ENCODE peak calls at places on chromosomes 4 and X, in four cellular contexts. G, L, D and K are unnamed samples.

GRCh38 chrX:138791551-138791950 is 80.0 kb upstream of the FGF13 start:
- DNase-seq in D (no peak), L (no peak), G (no peak), K (no peak)

GRCh38 chr4:38292529-38292928 is 332.3 kb downstream of the PTTG2 start:
- DNase-seq in G (no peak), D (no peak), L (no peak), K (no peak)

GRCh38 chr4:65599335-65599734 is 71.0 kb downstream of the EPHA5 start:
- DNase-seq in G (peak), D (no peak), L (no peak), K (no peak)

GRCh38 chr4:123874044-123874443 is 477.4 kb downstream of the SPRY1 start:
- DNase-seq in L (no peak), D (no peak), G (no peak), K (no peak)

GRCh38 chr4:127616898-127617297 is 15.9 kb upstream of the INTU start:
- DNase-seq in D (no peak), L (no peak), G (no peak), K (no peak)

GRCh38 chrX:29090811-29091210 is 503.6 kb downstream of the IL1RAPL1 start:
- DNase-seq in G (peak), D (no peak), L (no peak), K (peak)

GRCh38 chrX:112761239-112762207 is 79.1 kb downstream of the AMOT start:
- DNase-seq in G (no peak), L (no peak), D (no peak), K (no peak)

GRCh38 chr4:124322234-124322831 is 390.2 kb downstream of the ANKRD50 start:
- DNase-seq in G (peak), L (no peak), D (no peak), K (peak)

GRCh38 chr4:183171484-183172267 is 72.6 kb downstream of the WWC2 start:
- DNase-seq in G (peak), D (no peak), L (no peak), K (no peak)

GRCh38 chr4:124044867-124045266 is 648.3 kb downstream of the SPRY1 start:
- DNase-seq in G (no peak), D (no peak), L (no peak), K (no peak)

GRCh38 chr4:24471623-24472510 is 112.5 kb downstream of the DHX15 start:
- DNase-seq in L (no peak), G (no peak), D (peak), K (peak)

GRCh38 chr4:77465271-77465670 is 140.3 kb upstream of the CXCL13 start:
- DNase-seq in L (no peak), D (peak), G (no peak), K (peak)

GRCh38 chr4:20015825-20016224 is 235.9 kb upstream of the SLIT2 start:
- DNase-seq in L (no peak), D (no peak), G (peak), K (no peak)

GRCh38 chr4:147057631-147057980 is 111.9 kb upstream of the TTC29 start:
- DNase-seq in D (no peak), G (peak), L (no peak), K (no peak)

DNA sequence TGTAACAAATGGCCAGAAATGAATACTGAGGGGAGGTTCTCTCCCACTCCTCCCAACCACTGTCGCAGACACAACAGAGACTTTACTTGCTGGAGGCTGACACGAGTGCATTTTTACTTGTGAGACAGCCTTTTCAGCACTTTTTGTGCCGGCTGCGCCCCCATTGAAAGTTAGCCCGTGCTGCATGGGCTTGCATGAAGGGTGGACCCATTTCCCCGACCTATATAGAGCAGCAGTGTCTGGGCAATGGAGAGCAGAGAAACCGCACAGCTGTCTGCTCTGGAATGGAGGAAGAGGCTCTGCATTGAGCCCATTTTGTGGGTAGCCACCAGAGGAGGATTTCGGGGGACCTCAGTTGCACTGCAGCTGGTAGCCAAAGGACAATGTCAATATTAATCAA is 208.8 kb downstream of the UGT8 start:
- DNase-seq in L (no peak), G (no peak), D (no peak), K (no peak)
- H3K56ac ChIP-seq in L (no peak), G (no peak), D (no peak), K (no peak)

GRCh38 chrX:72105436-72105835 is 26.3 kb downstream of the RTL5 start:
- DNase-seq in G (no peak), L (no peak), D (no peak), K (no peak)
- H3K56ac ChIP-seq in G (no peak), L (no peak), D (no peak), K (no peak)

GRCh38 chr4:150173854-150174398 is 95.7 kb downstream of the DCLK2 start:
- DNase-seq in L (no peak), G (no peak), D (no peak), K (no peak)
- H3K56ac ChIP-seq in L (no peak), G (no peak), D (no peak), K (no peak)

GRCh38 chrX:34656467-34656841 is 631 bp downstream of the TMEM47 start:
- DNase-seq in D (peak), L (no peak), G (no peak), K (peak)
- H3K56ac ChIP-seq in D (no peak), L (no peak), G (no peak), K (peak)

GRCh38 chr4:174919886-174920423 is 1.8 kb downstream of the ADAM29 start:
- DNase-seq in L (no peak), D (no peak), G (no peak), K (no peak)
- H3K56ac ChIP-seq in L (no peak), D (no peak), G (no peak), K (no peak)

GRCh38 chr4:159071178-159071968 is 31.5 kb upstream of the RAPGEF2 start:
- DNase-seq in L (peak), D (peak), G (peak), K (peak)

GRCh38 chr4:159071969-159072765 is 30.7 kb upstream of the RAPGEF2 start:
- DNase-seq in G (peak), D (no peak), L (no peak), K (no peak)

GRCh38 chr4:159070742-159071141 is 32.1 kb upstream of the RAPGEF2 start:
- DNase-seq in L (no peak), G (peak), D (no peak), K (no peak)

GRCh38 chr4:159077702-159078495 is 25.0 kb upstream of the RAPGEF2 start:
- DNase-seq in G (peak), D (no peak), L (no peak), K (no peak)

DNA sequence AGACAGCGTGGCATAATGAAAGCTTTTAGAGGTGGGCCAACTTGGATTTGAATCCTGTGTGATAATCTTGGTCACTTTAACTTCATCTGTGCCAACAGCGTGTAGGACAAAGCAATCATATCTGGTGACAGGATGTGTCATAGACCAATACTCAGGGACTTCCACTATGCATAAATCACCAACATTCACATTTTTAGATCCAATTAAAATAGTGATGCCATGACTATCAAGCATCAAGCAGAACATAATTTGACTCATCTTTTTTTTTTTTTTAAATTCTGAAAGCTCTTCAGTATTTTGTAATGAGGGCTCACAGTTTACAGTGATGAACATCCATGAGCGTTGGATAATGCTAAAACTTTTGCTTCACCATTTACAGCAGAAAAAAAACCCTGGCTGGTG is 27.3 kb upstream of the RAPGEF2 start:
- DNase-seq in G (no peak), D (no peak), L (no peak), K (no peak)
- H3K56ac ChIP-seq in G (no peak), D (no peak), L (no peak), K (no peak)

GRCh38 chr4:8782135-8782534 is 89.5 kb downstream of the HMX1 start:
- DNase-seq in L (no peak), G (no peak), D (no peak), K (no peak)
- H3K56ac ChIP-seq in L (no peak), G (no peak), D (no peak), K (no peak)

GRCh38 chrX:53171356-53171755 is 53.7 kb downstream of the KDM5C start:
- DNase-seq in D (no peak), L (no peak), G (no peak), K (no peak)
- H3K56ac ChIP-seq in D (no peak), L (no peak), G (no peak), K (no peak)